ENCODE peak calls at places on chromosomes 6 and 20, in eight cellular contexts. V, C, A, U, X, Y, I and G are unnamed samples.

GRCh38 chr6:44976677-44977405 is 351.3 kb upstream of the RUNX2 start:
- DNase-seq in V (no peak), C (no peak), A (no peak), U (peak; percentile 12), X (no peak), Y (no peak), I (no peak), G (no peak)

GRCh38 chr6:978937-979685 is 286.2 kb upstream of the EXOC2 start:
- DNase-seq in V (no peak), C (no peak), A (no peak), U (peak; percentile 2), X (no peak), Y (no peak), I (no peak), G (no peak)

GRCh38 chr20:4138056-4138455 is 122.7 kb upstream of the RNF24 start:
- DNase-seq in V (no peak), C (no peak), A (no peak), U (no peak), X (no peak), Y (no peak), I (no peak), G (peak; percentile 61)

GRCh38 chr20:50379049-50379990 is 130.9 kb upstream of the PTPN1 start:
- DNase-seq in V (no peak), C (no peak), A (peak; percentile 82), U (peak; percentile 92), X (peak; percentile 81), Y (no peak), I (no peak), G (no peak)

GRCh38 chr20:15703171-15703911 is 869.9 kb downstream of the KIF16B start:
- DNase-seq in V (no peak), C (no peak), A (peak; percentile 18), U (peak; percentile 87), X (no peak), Y (no peak), I (no peak), G (no peak)

GRCh38 chr6:51161752-51162151 is 343.1 kb downstream of the TFAP2B start:
- DNase-seq in V (no peak), C (no peak), A (no peak), U (no peak), X (no peak), Y (no peak), I (no peak), G (no peak)

GRCh38 chr6:90274481-90275030 is 22.1 kb downstream of the BACH2 start:
- DNase-seq in V (no peak), C (no peak), A (no peak), U (no peak), X (no peak), Y (no peak), I (no peak), G (no peak)

GRCh38 chr6:70375166-70375565 is 38.1 kb upstream of the FAM135A start:
- DNase-seq in V (no peak), C (no peak), A (no peak), U (peak; percentile 49), X (no peak), Y (no peak), I (no peak), G (no peak)

GRCh38 chr6:170096803-170097504 is 193.9 kb downstream of the DLL1 start:
- DNase-seq in V (no peak), C (no peak), A (no peak), U (no peak), X (no peak), Y (no peak), I (no peak), G (no peak)

GRCh38 chr6:116030745-116031144 is 29.9 kb downstream of the FRK start:
- DNase-seq in V (no peak), C (no peak), A (no peak), U (no peak), X (no peak), Y (no peak), I (no peak), G (no peak)

GRCh38 chr20:47276856-47277541 is 79.5 kb downstream of the ZMYND8 start:
- DNase-seq in V (no peak), C (no peak), A (no peak), U (peak; percentile 84), X (no peak), Y (no peak), I (no peak), G (no peak)

GRCh38 chr6:106461084-106461483 is 100.6 kb downstream of the CRYBG1 start:
- DNase-seq in V (no peak), C (no peak), A (no peak), U (no peak), X (no peak), Y (no peak), I (no peak), G (no peak)

GRCh38 chr6:166725571-166725970 is 98.5 kb upstream of the RPS6KA2 start:
- DNase-seq in V (no peak), C (no peak), A (no peak), U (no peak), X (no peak), Y (no peak), I (no peak), G (no peak)

GRCh38 chr6:129138739-129139405 is 255.9 kb downstream of the LAMA2 start:
- DNase-seq in V (no peak), C (no peak), A (no peak), U (no peak), X (no peak), Y (no peak), I (no peak), G (no peak)

GRCh38 chr6:7236312-7237209 is 76.4 kb downstream of the SSR1 start:
- DNase-seq in V (no peak), C (no peak), A (no peak), U (no peak), X (no peak), Y (no peak), I (no peak), G (no peak)

GRCh38 chr20:62876826-62877728 is 15.5 kb upstream of the TCFL5 start:
- DNase-seq in V (no peak), C (no peak), A (no peak), U (no peak), X (no peak), Y (no peak), I (peak; percentile 50), G (no peak)

GRCh38 chr20:37308098-37309050 is 18.9 kb downstream of the MANBAL start:
- DNase-seq in V (no peak), C (no peak), A (peak; percentile 72), U (no peak), X (no peak), Y (no peak), I (no peak), G (no peak)

GRCh38 chr6:126063512-126064146 is 77.3 kb downstream of the TRMT11 start:
- DNase-seq in V (no peak), C (no peak), A (peak; percentile 51), U (peak; percentile 88), X (no peak), Y (no peak), I (no peak), G (no peak)

GRCh38 chr6:89385156-89385667 is 26.9 kb downstream of the RRAGD start:
- DNase-seq in V (no peak), C (no peak), A (no peak), U (no peak), X (no peak), Y (no peak), I (no peak), G (no peak)

GRCh38 chr6:3753228-3753795 is 1.8 kb upstream of the PXDC1 start:
- DNase-seq in V (no peak), C (no peak), A (no peak), U (no peak), X (no peak), Y (no peak), I (no peak), G (no peak)

GRCh38 chr6:154887051-154887450 is 108.1 kb upstream of the TIAM2 start:
- DNase-seq in V (no peak), C (no peak), A (no peak), U (peak; percentile 36), X (no peak), Y (no peak), I (no peak), G (no peak)

GRCh38 chr6:137705166-137706064 is 161.6 kb upstream of the TNFAIP3 start:
- DNase-seq in V (peak; percentile 40), C (peak; percentile 69), A (peak; percentile 85), U (peak; percentile 63), X (no peak), Y (peak; percentile 53), I (peak; percentile 45), G (peak; percentile 43)

GRCh38 chr6:154538664-154539235 is 28.3 kb upstream of the CNKSR3 start:
- DNase-seq in V (no peak), C (no peak), A (no peak), U (no peak), X (no peak), Y (no peak), I (no peak), G (no peak)

GRCh38 chr20:35018578-35019371 is 63.1 kb downstream of the MYH7B start:
- DNase-seq in V (no peak), C (no peak), A (no peak), U (no peak), X (no peak), Y (no peak), I (no peak), G (no peak)

GRCh38 chr6:113102761-113103160 is 754.4 kb upstream of the MARCKS start:
- DNase-seq in V (no peak), C (no peak), A (no peak), U (peak; percentile 64), X (no peak), Y (no peak), I (no peak), G (no peak)

GRCh38 chr6:133918208-133918930 is 29.5 kb downstream of the TCF21 start:
- DNase-seq in V (no peak), C (no peak), A (no peak), U (no peak), X (no peak), Y (no peak), I (no peak), G (no peak)

GRCh38 chr20:15061061-15061430 is 723.6 kb upstream of the FLRT3 start:
- DNase-seq in V (no peak), C (no peak), A (no peak), U (no peak), X (no peak), Y (no peak), I (no peak), G (no peak)

GRCh38 chr20:6101346-6101745 is 21.5 kb downstream of the FERMT1 start:
- DNase-seq in V (no peak), C (no peak), A (no peak), U (no peak), X (no peak), Y (no peak), I (no peak), G (no peak)

GRCh38 chr6:106397441-106397840 is 36.9 kb downstream of the CRYBG1 start:
- DNase-seq in V (no peak), C (no peak), A (no peak), U (no peak), X (no peak), Y (no peak), I (no peak), G (no peak)

GRCh38 chr20:44001667-44002596 is 87.3 kb downstream of the TOX2 start:
- DNase-seq in V (no peak), C (no peak), A (no peak), U (no peak), X (no peak), Y (no peak), I (no peak), G (no peak)

GRCh38 chr6:32176476-32177181 is 745 bp upstream of the AGPAT1 start:
- DNase-seq in V (no peak), C (peak; percentile 54), A (no peak), U (peak; percentile 75), X (no peak), Y (no peak), I (no peak), G (no peak)

GRCh38 chr20:25025091-25025861 is 32.7 kb downstream of the ACSS1 start:
- DNase-seq in V (no peak), C (no peak), A (no peak), U (no peak), X (no peak), Y (no peak), I (no peak), G (no peak)

GRCh38 chr6:155247618-155248017 is 16.2 kb upstream of the CLDN20 start:
- DNase-seq in V (no peak), C (no peak), A (peak; percentile 58), U (peak; percentile 26), X (no peak), Y (no peak), I (no peak), G (no peak)

GRCh38 chr6:157139054-157139708 is 184.1 kb downstream of the TMEM242 start:
- DNase-seq in V (no peak), C (no peak), A (no peak), U (no peak), X (no peak), Y (no peak), I (peak; percentile 66), G (peak; percentile 85)